ENCODE peak calls at places on chromosomes 1 and 21, in nine cellular contexts. One of them, this sample, is unnamed.

GRCh38 chr1:227917081-227917950 is 30.4 kb downstream of the WNT9A start:
- DNase-seq in left lung: peak; percentile 57
- DNase-seq in CD8-positive, alpha-beta T cell: no peak
- DNase-seq in left ventricle myocardium inferior: no peak
- DNase-seq in cardiac muscle cell: no peak
- DNase-seq in lung: no peak
- DNase-seq in colonic mucosa: no peak
- DNase-seq in Peyer's patch: no peak
- DNase-seq in stomach: no peak
- DNase-seq in this sample: peak; percentile 22

GRCh38 chr21:42545745-42546144 is 32.1 kb downstream of the SLC37A1 start:
- DNase-seq in left lung: no peak
- DNase-seq in cardiac muscle cell: no peak
- DNase-seq in lung: no peak
- DNase-seq in left ventricle myocardium inferior: no peak
- DNase-seq in stomach: no peak
- DNase-seq in colonic mucosa: no peak
- DNase-seq in CD8-positive, alpha-beta T cell: no peak
- DNase-seq in Peyer's patch: no peak
- DNase-seq in this sample: peak; percentile 29

GRCh38 chr1:211036701-211037494 is 97.0 kb downstream of the KCNH1 start:
- DNase-seq in cardiac muscle cell: no peak
- DNase-seq in stomach: no peak
- DNase-seq in left ventricle myocardium inferior: no peak
- DNase-seq in colonic mucosa: no peak
- DNase-seq in CD8-positive, alpha-beta T cell: no peak
- DNase-seq in left lung: no peak
- DNase-seq in lung: no peak
- DNase-seq in Peyer's patch: no peak
- DNase-seq in this sample: no peak

GRCh38 chr21:37561941-37562919 is 195.7 kb downstream of the DYRK1A start:
- DNase-seq in Peyer's patch: no peak
- DNase-seq in stomach: no peak
- DNase-seq in left lung: no peak
- DNase-seq in cardiac muscle cell: no peak
- DNase-seq in CD8-positive, alpha-beta T cell: no peak
- DNase-seq in colonic mucosa: no peak
- DNase-seq in lung: no peak
- DNase-seq in left ventricle myocardium inferior: no peak
- DNase-seq in this sample: no peak

GRCh38 chr1:176692431-176692830 is 229.5 kb downstream of the PAPPA2 start:
- DNase-seq in CD8-positive, alpha-beta T cell: no peak
- DNase-seq in left ventricle myocardium inferior: peak; percentile 80
- DNase-seq in stomach: no peak
- DNase-seq in Peyer's patch: no peak
- DNase-seq in left lung: no peak
- DNase-seq in colonic mucosa: no peak
- DNase-seq in lung: no peak
- DNase-seq in cardiac muscle cell: peak; percentile 83
- DNase-seq in this sample: no peak

GRCh38 chr21:31732891-31733520 is 1.1 kb upstream of the SCAF4 start:
- DNase-seq in lung: no peak
- DNase-seq in colonic mucosa: peak; percentile 36
- DNase-seq in Peyer's patch: peak; percentile 25
- DNase-seq in CD8-positive, alpha-beta T cell: peak; percentile 53
- DNase-seq in stomach: no peak
- DNase-seq in cardiac muscle cell: no peak
- DNase-seq in left lung: no peak
- DNase-seq in left ventricle myocardium inferior: no peak
- DNase-seq in this sample: peak; percentile 44

GRCh38 chr21:43322805-43323204 is 104.1 kb downstream of the SIK1 start:
- DNase-seq in cardiac muscle cell: no peak
- DNase-seq in CD8-positive, alpha-beta T cell: no peak
- DNase-seq in colonic mucosa: no peak
- DNase-seq in stomach: no peak
- DNase-seq in Peyer's patch: no peak
- DNase-seq in left lung: no peak
- DNase-seq in lung: no peak
- DNase-seq in left ventricle myocardium inferior: no peak
- DNase-seq in this sample: no peak

GRCh38 chr1:64581786-64582185 is 111.9 kb downstream of the CACHD1 start:
- DNase-seq in left ventricle myocardium inferior: no peak
- DNase-seq in left lung: no peak
- DNase-seq in CD8-positive, alpha-beta T cell: no peak
- DNase-seq in stomach: no peak
- DNase-seq in cardiac muscle cell: no peak
- DNase-seq in Peyer's patch: no peak
- DNase-seq in colonic mucosa: no peak
- DNase-seq in lung: no peak
- DNase-seq in this sample: no peak

GRCh38 chr1:108817016-108817415 is 39.9 kb downstream of the AKNAD1 start:
- DNase-seq in left ventricle myocardium inferior: no peak
- DNase-seq in stomach: no peak
- DNase-seq in CD8-positive, alpha-beta T cell: no peak
- DNase-seq in colonic mucosa: no peak
- DNase-seq in cardiac muscle cell: no peak
- DNase-seq in lung: no peak
- DNase-seq in left lung: no peak
- DNase-seq in Peyer's patch: no peak
- DNase-seq in this sample: peak; percentile 37

GRCh38 chr1:207259391-207259790 is 62.1 kb upstream of the CD55 start:
- DNase-seq in stomach: no peak
- DNase-seq in cardiac muscle cell: no peak
- DNase-seq in colonic mucosa: no peak
- DNase-seq in lung: no peak
- DNase-seq in left ventricle myocardium inferior: no peak
- DNase-seq in CD8-positive, alpha-beta T cell: no peak
- DNase-seq in Peyer's patch: no peak
- DNase-seq in left lung: no peak
- DNase-seq in this sample: peak; percentile 55

GRCh38 chr1:171048014-171048413 is 42.7 kb upstream of the FMO3 start:
- DNase-seq in lung: no peak
- DNase-seq in Peyer's patch: no peak
- DNase-seq in CD8-positive, alpha-beta T cell: no peak
- DNase-seq in cardiac muscle cell: no peak
- DNase-seq in colonic mucosa: no peak
- DNase-seq in stomach: no peak
- DNase-seq in left ventricle myocardium inferior: no peak
- DNase-seq in left lung: no peak
- DNase-seq in this sample: no peak

GRCh38 chr1:15485534-15486091 is 9.7 kb downstream of the CELA2B start:
- DNase-seq in stomach: no peak
- DNase-seq in colonic mucosa: no peak
- DNase-seq in left lung: no peak
- DNase-seq in Peyer's patch: no peak
- DNase-seq in lung: no peak
- DNase-seq in left ventricle myocardium inferior: no peak
- DNase-seq in CD8-positive, alpha-beta T cell: no peak
- DNase-seq in cardiac muscle cell: no peak
- DNase-seq in this sample: no peak

GRCh38 chr1:173590557-173590956 is 12.3 kb downstream of the SLC9C2 start:
- DNase-seq in lung: no peak
- DNase-seq in cardiac muscle cell: no peak
- DNase-seq in Peyer's patch: no peak
- DNase-seq in stomach: no peak
- DNase-seq in colonic mucosa: no peak
- DNase-seq in left ventricle myocardium inferior: no peak
- DNase-seq in left lung: no peak
- DNase-seq in CD8-positive, alpha-beta T cell: no peak
- DNase-seq in this sample: no peak

GRCh38 chr1:155126494-155127104 is 1.1 kb upstream of the EFNA1 start:
- DNase-seq in left ventricle myocardium inferior: peak; percentile 29
- DNase-seq in cardiac muscle cell: peak; percentile 35
- DNase-seq in lung: peak; percentile 90
- DNase-seq in CD8-positive, alpha-beta T cell: peak; percentile 55
- DNase-seq in colonic mucosa: peak; percentile 63
- DNase-seq in Peyer's patch: no peak
- DNase-seq in left lung: peak; percentile 90
- DNase-seq in stomach: peak; percentile 63
- DNase-seq in this sample: peak; percentile 73

GRCh38 chr1:168138134-168138533 is 1.4 kb upstream of the GPR161 start:
- DNase-seq in left ventricle myocardium inferior: no peak
- DNase-seq in CD8-positive, alpha-beta T cell: no peak
- DNase-seq in colonic mucosa: no peak
- DNase-seq in lung: no peak
- DNase-seq in stomach: no peak
- DNase-seq in cardiac muscle cell: no peak
- DNase-seq in Peyer's patch: no peak
- DNase-seq in left lung: no peak
- DNase-seq in this sample: no peak

GRCh38 chr1:198794498-198794897 is 155.7 kb downstream of the PTPRC start:
- DNase-seq in lung: no peak
- DNase-seq in CD8-positive, alpha-beta T cell: no peak
- DNase-seq in left lung: no peak
- DNase-seq in Peyer's patch: no peak
- DNase-seq in colonic mucosa: no peak
- DNase-seq in stomach: no peak
- DNase-seq in left ventricle myocardium inferior: no peak
- DNase-seq in cardiac muscle cell: no peak
- DNase-seq in this sample: no peak

GRCh38 chr1:96365596-96365995 is 356.0 kb upstream of the PTBP2 start:
- DNase-seq in CD8-positive, alpha-beta T cell: no peak
- DNase-seq in left ventricle myocardium inferior: no peak
- DNase-seq in left lung: no peak
- DNase-seq in cardiac muscle cell: no peak
- DNase-seq in colonic mucosa: no peak
- DNase-seq in Peyer's patch: no peak
- DNase-seq in lung: no peak
- DNase-seq in stomach: no peak
- DNase-seq in this sample: no peak

GRCh38 chr1:7046314-7046713 is 261.1 kb downstream of the CAMTA1 start:
- DNase-seq in lung: no peak
- DNase-seq in CD8-positive, alpha-beta T cell: no peak
- DNase-seq in left ventricle myocardium inferior: no peak
- DNase-seq in left lung: no peak
- DNase-seq in colonic mucosa: no peak
- DNase-seq in stomach: peak; percentile 30
- DNase-seq in Peyer's patch: no peak
- DNase-seq in cardiac muscle cell: peak; percentile 85
- DNase-seq in this sample: no peak

DNA sequence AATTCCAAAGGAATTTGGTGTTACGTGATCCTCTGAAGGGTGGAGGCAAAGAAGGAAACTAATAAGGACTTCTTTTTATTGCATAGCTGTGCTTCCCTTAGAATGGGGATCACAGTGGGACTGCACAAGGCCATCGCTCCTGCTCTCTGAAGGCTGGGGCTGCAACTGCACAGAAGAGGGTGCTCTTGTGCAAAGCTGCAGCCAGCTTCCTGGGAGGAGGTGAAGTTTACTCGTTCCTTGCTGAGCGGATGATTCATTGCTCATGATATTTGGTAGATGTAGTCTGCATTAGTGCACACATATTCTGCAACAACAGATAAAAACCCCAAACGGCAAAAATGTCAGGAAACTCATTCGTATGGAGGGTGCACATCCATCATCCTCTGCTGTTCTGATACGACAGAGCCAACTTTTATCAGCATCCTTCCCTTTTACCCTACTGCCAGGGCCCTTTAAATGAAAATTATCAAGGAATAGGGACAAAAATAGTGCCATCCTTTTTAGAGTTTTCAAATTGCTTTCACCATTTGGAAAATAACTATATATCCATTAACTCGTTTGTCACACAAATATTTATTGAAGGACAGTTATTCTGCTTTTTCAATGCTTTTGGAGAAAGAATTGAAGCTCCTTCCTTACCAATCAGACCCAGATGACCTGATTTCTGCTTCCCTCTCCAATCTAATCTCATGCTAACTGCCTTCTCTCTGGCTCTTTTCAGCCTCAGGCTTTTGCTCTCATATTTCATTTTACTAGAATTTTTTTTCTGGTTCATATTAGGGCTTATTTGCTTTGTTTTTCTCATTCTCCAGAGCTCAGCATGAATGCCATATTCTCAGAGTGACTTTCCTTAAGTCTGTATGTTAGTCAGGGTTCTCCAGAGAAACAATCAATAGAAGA is 263.6 kb downstream of the DUSP10 start:
- DNase-seq in lung: peak; percentile 35
- DNase-seq in colonic mucosa: peak; percentile 28
- DNase-seq in CD8-positive, alpha-beta T cell: peak; percentile 74
- DNase-seq in left ventricle myocardium inferior: peak; percentile 48
- DNase-seq in Peyer's patch: peak; percentile 29
- DNase-seq in stomach: no peak
- DNase-seq in cardiac muscle cell: peak; percentile 75
- DNase-seq in left lung: no peak
- DNase-seq in this sample: peak; percentile 22
- TF ChIP-seq CTCF in lung: peak; percentile 28
- TF ChIP-seq CTCF in colonic mucosa: peak; percentile 36
- TF ChIP-seq CTCF in CD8-positive, alpha-beta T cell: peak; percentile 29
- TF ChIP-seq CTCF in left ventricle myocardium inferior: peak; percentile 69
- TF ChIP-seq CTCF in Peyer's patch: peak; percentile 32
- TF ChIP-seq CTCF in stomach: peak; percentile 21
- TF ChIP-seq CTCF in cardiac muscle cell: peak; percentile 92
- TF ChIP-seq CTCF in left lung: peak; percentile 26
- TF ChIP-seq CTCF in this sample: no peak

GRCh38 chr1:54292015-54292739 is 92.2 kb downstream of the MRPL37 start:
- DNase-seq in CD8-positive, alpha-beta T cell: no peak
- DNase-seq in left lung: no peak
- DNase-seq in Peyer's patch: no peak
- DNase-seq in colonic mucosa: no peak
- DNase-seq in left ventricle myocardium inferior: no peak
- DNase-seq in cardiac muscle cell: no peak
- DNase-seq in lung: no peak
- DNase-seq in stomach: no peak
- DNase-seq in this sample: no peak
- H3K4me1 ChIP-seq in CD8-positive, alpha-beta T cell: peaks cover 78% of the 10 kb centered on the region
- H3K4me1 ChIP-seq in left lung: peaks cover 19% of the 10 kb centered on the region
- H3K4me1 ChIP-seq in Peyer's patch: peaks cover 62% of the 10 kb centered on the region
- H3K4me1 ChIP-seq in colonic mucosa: peaks cover 27% of the 10 kb centered on the region
- H3K4me1 ChIP-seq in left ventricle myocardium inferior: peaks cover 94% of the 10 kb centered on the region
- H3K4me1 ChIP-seq in cardiac muscle cell: peaks cover 38% of the 10 kb centered on the region
- H3K4me1 ChIP-seq in lung: peaks cover 8% of the 10 kb centered on the region
- H3K4me1 ChIP-seq in stomach: peaks cover 94% of the 10 kb centered on the region
- H3K4me1 ChIP-seq in this sample: peaks cover 41% of the 10 kb centered on the region

GRCh38 chr21:33199516-33200217 is 30.1 kb upstream of the IFNAR2 start:
- DNase-seq in left lung: no peak
- DNase-seq in left ventricle myocardium inferior: peak; percentile 34
- DNase-seq in lung: peak; percentile 86
- DNase-seq in colonic mucosa: peak; percentile 90
- DNase-seq in cardiac muscle cell: peak; percentile 89
- DNase-seq in CD8-positive, alpha-beta T cell: peak; percentile 85
- DNase-seq in Peyer's patch: peak; percentile 89
- DNase-seq in stomach: peak; percentile 83
- DNase-seq in this sample: no peak
- TF ChIP-seq CTCF in left lung: peak; percentile 86
- TF ChIP-seq CTCF in left ventricle myocardium inferior: peak; percentile 91
- TF ChIP-seq CTCF in lung: peak; percentile 94
- TF ChIP-seq CTCF in colonic mucosa: peak; percentile 68
- TF ChIP-seq CTCF in cardiac muscle cell: peak; percentile 75
- TF ChIP-seq CTCF in CD8-positive, alpha-beta T cell: peak; percentile 77
- TF ChIP-seq CTCF in Peyer's patch: peak; percentile 97
- TF ChIP-seq CTCF in stomach: peak; percentile 79
- TF ChIP-seq CTCF in this sample: peak; percentile 43

DNA sequence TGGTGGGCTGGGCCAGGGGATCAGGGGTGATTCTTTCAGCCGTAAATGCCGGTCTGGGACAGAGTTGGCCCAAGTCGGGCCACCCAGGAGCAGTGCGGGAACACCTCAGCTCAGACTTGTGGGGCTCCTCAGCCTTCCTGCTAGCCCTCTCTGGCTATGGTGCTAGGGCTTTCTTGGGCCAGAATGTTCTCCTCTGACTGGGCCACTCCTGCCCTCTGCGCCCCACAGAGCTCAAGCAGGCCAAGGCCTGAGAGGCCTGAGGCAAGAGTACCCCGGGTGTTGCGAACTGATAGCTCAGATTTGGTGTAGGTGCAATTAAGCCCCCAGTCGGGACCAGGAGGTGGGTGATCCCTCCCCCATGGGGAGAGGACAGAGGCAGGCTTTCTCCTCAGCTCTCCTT is 51.8 kb downstream of the LGR6 start:
- DNase-seq in Peyer's patch: no peak
- DNase-seq in stomach: no peak
- DNase-seq in cardiac muscle cell: no peak
- DNase-seq in CD8-positive, alpha-beta T cell: no peak
- DNase-seq in left ventricle myocardium inferior: no peak
- DNase-seq in lung: no peak
- DNase-seq in left lung: no peak
- DNase-seq in colonic mucosa: no peak
- DNase-seq in this sample: no peak
- H3K4me1 ChIP-seq in Peyer's patch: no peaks in the 10 kb centered on the region
- H3K4me1 ChIP-seq in stomach: no peaks in the 10 kb centered on the region
- H3K4me1 ChIP-seq in cardiac muscle cell: no peaks in the 10 kb centered on the region
- H3K4me1 ChIP-seq in CD8-positive, alpha-beta T cell: no peaks in the 10 kb centered on the region
- H3K4me1 ChIP-seq in left ventricle myocardium inferior: peaks cover 8% of the 10 kb centered on the region
- H3K4me1 ChIP-seq in lung: no peaks in the 10 kb centered on the region
- H3K4me1 ChIP-seq in left lung: no peaks in the 10 kb centered on the region
- H3K4me1 ChIP-seq in colonic mucosa: no peaks in the 10 kb centered on the region
- H3K4me1 ChIP-seq in this sample: no peaks in the 10 kb centered on the region